ENCODE peak calls at places on chromosomes 4 and X, in eight cellular contexts. L is T-helper 2 cell; C is IMR-90; J is lower leg skin; I is Right ventricle myocardium inferior; R is lung; E is neural progenitor cell; B is stimulated activated CD4-positive, alpha-beta T cell treated with anti-CD3 and anti-CD28 coated beads, Interleukin-1b, Interleukin-23, amount 100 ng/mL, for 1 hour. W is an unnamed sample.

GRCh38 chrX:112642349-112642748 is 37.4 kb downstream of the LHFPL1 start:
- DNase-seq in L (peak), C (peak), E (peak), J (peak), B (no peak), I (no peak), R (peak), W (peak)

GRCh38 chrX:37349131-37350033 is at the start of gene PRRG1:
- DNase-seq in R (peak), I (peak), B (no peak), L (no peak), C (peak), J (peak), E (peak), W (peak)

GRCh38 chr4:69196209-69196965 is 18.2 kb downstream of the UGT2B11 start:
- DNase-seq in E (no peak), C (no peak), B (no peak), L (no peak), R (no peak), J (no peak), I (no peak), W (no peak)

GRCh38 chr4:86942185-86942666 is 7.4 kb downstream of the AFF1 start:
- DNase-seq in C (peak), I (no peak), J (no peak), E (no peak), R (no peak), B (no peak), L (no peak), W (peak)

GRCh38 chrX:84907324-84907946 is 96.2 kb upstream of the APOOL start:
- DNase-seq in J (no peak), B (no peak), R (no peak), E (peak), C (peak), L (no peak), I (no peak), W (no peak)

GRCh38 chr4:90238141-90238540 is 110.9 kb downstream of the CCSER1 start:
- DNase-seq in J (no peak), C (no peak), L (no peak), R (no peak), I (no peak), E (no peak), B (no peak), W (no peak)

GRCh38 chrX:55486736-55487135 is 2.9 kb downstream of the USP51 start:
- DNase-seq in J (no peak), C (no peak), I (no peak), R (no peak), L (no peak), B (no peak), E (no peak), W (no peak)

GRCh38 chr4:119040711-119041185 is 94.9 kb upstream of the MYOZ2 start:
- DNase-seq in R (no peak), E (peak), L (no peak), B (no peak), I (no peak), J (no peak), C (peak), W (no peak)

GRCh38 chr4:138090145-138090917 is 151.8 kb downstream of the SLC7A11 start:
- DNase-seq in L (peak), C (peak), B (no peak), I (no peak), R (peak), J (peak), E (peak), W (peak)

GRCh38 chr4:53450773-53451172 is 73.3 kb downstream of the FIP1L1 start:
- DNase-seq in J (no peak), R (no peak), E (no peak), I (no peak), L (no peak), C (peak), B (no peak), W (no peak)

GRCh38 chr4:177448850-177449249 is 6.6 kb upstream of the AGA start:
- DNase-seq in E (no peak), C (peak), I (no peak), R (no peak), B (no peak), L (peak), J (no peak), W (no peak)

GRCh38 chr4:16227462-16227868 is 1.2 kb upstream of the TAPT1 start:
- DNase-seq in B (no peak), J (peak), E (peak), C (peak), I (peak), R (peak), L (peak), W (peak)

GRCh38 chrX:110397904-110398303 is 39.3 kb downstream of the RTL9 start:
- DNase-seq in B (no peak), L (no peak), J (no peak), I (no peak), E (no peak), R (no peak), C (no peak), W (no peak)

GRCh38 chrX:94576367-94577004 is 902.5 kb downstream of the FAM133A start:
- DNase-seq in J (no peak), B (no peak), R (no peak), I (no peak), C (no peak), L (no peak), E (no peak), W (no peak)

GRCh38 chr4:74944354-74944793 is 11.5 kb downstream of the PARM1 start:
- DNase-seq in J (no peak), B (no peak), L (no peak), E (no peak), I (no peak), C (no peak), R (peak), W (no peak)

GRCh38 chrX:44227981-44228380 is 115.5 kb downstream of the EFHC2 start:
- DNase-seq in E (no peak), I (no peak), C (no peak), J (no peak), B (no peak), L (no peak), R (no peak), W (no peak)

GRCh38 chr4:89249716-89250361 is 57.8 kb downstream of the GPRIN3 start:
- DNase-seq in J (no peak), I (no peak), B (no peak), E (no peak), L (no peak), R (no peak), C (no peak), W (peak)

GRCh38 chr4:70838400-70838971 is 1.2 kb downstream of the GRSF1 start:
- DNase-seq in J (no peak), B (no peak), E (no peak), L (peak), I (no peak), R (no peak), C (peak), W (peak)

GRCh38 chrX:152878976-152879755 is 18.7 kb upstream of the ZNF185 start:
- DNase-seq in B (no peak), R (no peak), J (no peak), E (no peak), C (no peak), L (no peak), I (no peak), W (no peak)

GRCh38 chrX:65536291-65536690 is 1.7 kb upstream of the LAS1L start:
- DNase-seq in R (no peak), L (no peak), C (no peak), E (no peak), J (no peak), B (no peak), I (no peak), W (no peak)

GRCh38 chr4:2416564-2417195 is 1.8 kb downstream of the ZFYVE28 start:
- DNase-seq in I (no peak), R (no peak), E (peak), B (no peak), L (peak), C (no peak), J (no peak), W (peak)

GRCh38 chr4:178242655-178243054 is 800.4 kb upstream of the AGA start:
- DNase-seq in E (no peak), C (no peak), L (no peak), B (no peak), R (no peak), I (no peak), J (no peak), W (no peak)

GRCh38 chr4:43089730-43090129 is 197.2 kb downstream of the GRXCR1 start:
- DNase-seq in E (no peak), L (no peak), R (no peak), C (peak), B (no peak), I (no peak), J (no peak), W (no peak)

GRCh38 chrX:13109811-13110210 is 65.4 kb upstream of the FAM9C start:
- DNase-seq in R (no peak), B (no peak), C (peak), J (no peak), E (no peak), L (no peak), I (no peak), W (no peak)

GRCh38 chr4:121594796-121595526 is 101.8 kb downstream of the ANXA5 start:
- DNase-seq in J (peak), R (no peak), L (no peak), E (no peak), C (peak), I (no peak), B (no peak), W (peak)

GRCh38 chr4:165966833-165967232 is 93.8 kb downstream of the TLL1 start:
- DNase-seq in L (no peak), B (no peak), E (no peak), I (no peak), C (no peak), J (no peak), R (no peak), W (no peak)

GRCh38 chr4:165464813-165465381 is 86.1 kb downstream of the CPE start:
- DNase-seq in B (no peak), E (peak), R (no peak), L (peak), I (no peak), C (peak), J (no peak), W (peak)

GRCh38 chr4:101104264-101105052 is 242.9 kb downstream of the PPP3CA start:
- DNase-seq in L (peak), C (peak), I (no peak), R (no peak), J (no peak), B (no peak), E (no peak), W (peak)

GRCh38 chr4:114015444-114015899 is 36.0 kb upstream of the ARSJ start:
- DNase-seq in L (no peak), C (peak), E (no peak), B (no peak), R (no peak), J (no peak), I (no peak), W (no peak)

GRCh38 chr4:40731792-40732245 is 17.9 kb upstream of the NSUN7 start:
- DNase-seq in B (no peak), J (peak), L (no peak), C (no peak), I (no peak), R (peak), E (no peak), W (peak)